ENCODE peak calls at places on chromosomes 16 and 17, in five cellular contexts. X is HCT116, S is prostate gland, G is breast epithelium, M is stomach. C is an unnamed sample.

GRCh38 chr16:24609740-24610420 is 70.5 kb downstream of the RBBP6 start:
- DNase-seq in S (peak), M (peak), G (peak), X (no peak), C (peak)

GRCh38 chr16:86029131-86029741 is 130.3 kb downstream of the IRF8 start:
- DNase-seq in X (no peak), S (no peak), M (peak), G (peak), C (no peak)

GRCh38 chr17:1179635-1180433 is at the start of gene ABR:
- DNase-seq in X (no peak), G (no peak), M (peak), S (peak), C (peak)

GRCh38 chr17:10125761-10126553 is 72.4 kb downstream of the GAS7 start:
- DNase-seq in X (no peak), S (no peak), G (no peak), M (no peak), C (no peak)

GRCh38 chr17:12431188-12431587 is 234.5 kb upstream of the MYOCD start:
- DNase-seq in M (no peak), S (no peak), G (no peak), X (no peak), C (no peak)

GRCh38 chr17:1362065-1362848 is 37.8 kb downstream of the YWHAE start:
- DNase-seq in S (no peak), M (no peak), X (no peak), G (no peak), C (no peak)

GRCh38 chr17:17540278-17540906 is 44.2 kb upstream of the RASD1 start:
- DNase-seq in X (no peak), G (no peak), S (no peak), M (no peak), C (no peak)

GRCh38 chr16:89485701-89486246 is 4.6 kb downstream of the ANKRD11 start:
- DNase-seq in M (no peak), S (no peak), X (no peak), G (no peak), C (no peak)

GRCh38 chr16:85058909-85059308 is 31.3 kb downstream of the KIAA0513 start:
- DNase-seq in M (no peak), S (no peak), G (no peak), X (no peak), C (no peak)

GRCh38 chr16:24328835-24329418 is 72.8 kb downstream of the CACNG3 start:
- DNase-seq in G (no peak), S (no peak), X (no peak), M (no peak), C (no peak)

GRCh38 chr17:79548116-79548515 is 62.7 kb downstream of the RBFOX3 start:
- DNase-seq in G (no peak), S (no peak), M (no peak), X (no peak), C (no peak)

GRCh38 chr16:27259710-27260109 is 8.9 kb downstream of the NSMCE1 start:
- DNase-seq in S (no peak), M (no peak), X (no peak), G (no peak), C (no peak)

GRCh38 chr17:82384730-82385429 is 13.3 kb downstream of the UTS2R start:
- DNase-seq in G (peak), M (peak), S (peak), X (no peak), C (no peak)

GRCh38 chr17:31052187-31052889 is 42.4 kb upstream of the NF1 start:
- DNase-seq in X (peak), S (peak), M (no peak), G (no peak), C (no peak)

GRCh38 chr16:14042706-14043105 is 28.4 kb upstream of the MRTFB start:
- DNase-seq in X (no peak), M (no peak), G (no peak), S (no peak), C (no peak)

GRCh38 chr16:67246081-67246944 is 968 bp downstream of the FHOD1 start:
- DNase-seq in S (peak), G (peak), M (peak), X (peak), C (peak)

GRCh38 chr17:17942846-17943245 is 29.4 kb downstream of the TOM1L2 start:
- DNase-seq in S (no peak), G (no peak), M (no peak), X (no peak), C (no peak)

GRCh38 chr16:50833929-50834328 is 92.0 kb downstream of the CYLD start:
- DNase-seq in X (no peak), S (no peak), G (no peak), M (no peak), C (no peak)

GRCh38 chr16:49822649-49823370 is 33.1 kb downstream of the ZNF423 start:
- DNase-seq in X (no peak), M (no peak), G (no peak), S (no peak), C (no peak)

GRCh38 chr17:43645765-43646481 is 15.8 kb downstream of the MEOX1 start:
- DNase-seq in M (peak), S (no peak), X (no peak), G (peak), C (no peak)

GRCh38 chr17:49556183-49556943 is 19.3 kb upstream of the NXPH3 start:
- DNase-seq in G (peak), S (peak), X (peak), M (peak), C (peak)

GRCh38 chr16:25012525-25012991 is 2.6 kb downstream of the ARHGAP17 start:
- DNase-seq in X (no peak), M (no peak), S (no peak), G (no peak), C (no peak)

GRCh38 chr17:20206068-20206467 is 196.9 kb downstream of the SPECC1 start:
- DNase-seq in S (peak), X (no peak), G (no peak), M (no peak), C (no peak)

GRCh38 chr16:72829846-72830620 is 217.9 kb downstream of the ZFHX3 start:
- DNase-seq in X (no peak), S (no peak), G (no peak), M (no peak), C (no peak)

GRCh38 chr16:4942481-4942880 is 5.5 kb upstream of the PPL start:
- DNase-seq in M (no peak), G (no peak), S (no peak), X (no peak), C (no peak)

GRCh38 chr17:81578561-81579225 is 26.5 kb upstream of the FAAP100 start:
- DNase-seq in S (no peak), G (no peak), X (no peak), M (no peak), C (no peak)

GRCh38 chr16:68384293-68385255 is 63.7 kb downstream of the SMPD3 start:
- DNase-seq in S (no peak), G (no peak), M (no peak), X (no peak), C (no peak)

GRCh38 chr17:63476857-63477470 is at the start of gene ACE:
- DNase-seq in G (no peak), M (peak), X (no peak), S (peak), C (peak)

GRCh38 chr17:39926588-39927100 is 757 bp downstream of the ORMDL3 start:
- DNase-seq in X (no peak), S (no peak), M (peak), G (no peak), C (peak)

GRCh38 chr16:15879255-15879804 is 9.1 kb downstream of the CEP20 start:
- DNase-seq in M (no peak), G (no peak), X (no peak), S (no peak), C (no peak)

GRCh38 chr16:3292604-3293003 is 9.3 kb downstream of the ZNF263 start:
- DNase-seq in M (no peak), G (no peak), S (no peak), X (no peak), C (no peak)

GRCh38 chr16:57686577-57686976 is 8.0 kb upstream of the DRC7 start:
- DNase-seq in G (no peak), X (no peak), S (no peak), M (no peak), C (no peak)

GRCh38 chr16:49644143-49644460 is 211.8 kb downstream of the ZNF423 start:
- DNase-seq in G (no peak), M (no peak), S (no peak), X (no peak), C (no peak)

GRCh38 chr16:523097-523741 is 4.3 kb upstream of the CAPN15 start:
- DNase-seq in M (no peak), S (no peak), G (no peak), X (no peak), C (no peak)

GRCh38 chr16:522320-523096 is 5.0 kb upstream of the CAPN15 start:
- DNase-seq in X (no peak), S (no peak), M (no peak), G (no peak), C (no peak)

GRCh38 chr16:520847-521246 is 6.7 kb upstream of the CAPN15 start:
- DNase-seq in G (no peak), X (no peak), M (no peak), S (no peak), C (no peak)

GRCh38 chr16:519841-520687 is 7.4 kb upstream of the CAPN15 start:
- DNase-seq in S (no peak), X (no peak), G (no peak), M (no peak), C (no peak)

DNA sequence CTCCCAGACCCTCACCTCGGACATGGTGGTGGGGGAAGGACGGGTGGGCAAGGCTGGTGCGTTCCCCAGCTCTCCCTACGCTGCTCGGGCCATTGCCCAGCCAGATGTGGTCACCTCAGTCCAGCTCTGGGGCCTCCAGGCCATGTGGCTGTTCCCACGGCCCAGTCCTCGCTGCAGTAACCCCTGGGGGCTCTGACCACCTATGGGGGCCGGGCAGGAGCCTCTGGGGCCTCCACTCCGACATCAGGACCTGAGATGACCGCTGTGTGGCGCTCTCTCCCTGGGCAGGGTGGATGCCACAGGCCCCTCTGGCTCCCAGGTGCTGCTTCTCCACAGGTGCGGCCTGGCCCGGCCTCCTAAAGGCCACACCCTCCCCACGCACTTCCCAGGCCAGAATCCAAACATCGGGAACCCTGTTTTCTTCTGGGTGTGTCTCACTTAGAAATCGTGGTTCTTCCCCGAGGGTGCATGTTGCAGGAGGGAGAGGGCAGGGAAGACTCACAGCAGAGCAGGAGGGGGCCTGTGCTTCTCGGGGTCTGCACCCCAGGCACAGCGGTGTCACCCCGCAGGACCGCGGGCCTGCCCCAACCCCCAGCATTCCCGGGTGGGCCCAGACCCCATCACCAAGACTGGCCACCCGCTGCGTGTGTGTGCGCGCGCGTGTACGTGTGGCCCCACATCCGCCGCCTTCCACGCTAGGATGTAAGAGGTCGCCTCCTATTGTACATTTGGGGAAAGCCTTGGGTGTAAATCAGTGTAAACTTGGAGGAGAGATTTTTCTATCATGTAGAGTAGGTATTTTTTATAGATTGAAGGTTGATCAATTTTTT is 5.9 kb upstream of the CAPN15 start:
- DNase-seq in S (no peak), G (no peak), X (no peak), M (peak), C (no peak)
- TF ChIP-seq POLR2A in S (no peak), G (no peak), X (no peak), M (no peak), C (no peak)

DNA sequence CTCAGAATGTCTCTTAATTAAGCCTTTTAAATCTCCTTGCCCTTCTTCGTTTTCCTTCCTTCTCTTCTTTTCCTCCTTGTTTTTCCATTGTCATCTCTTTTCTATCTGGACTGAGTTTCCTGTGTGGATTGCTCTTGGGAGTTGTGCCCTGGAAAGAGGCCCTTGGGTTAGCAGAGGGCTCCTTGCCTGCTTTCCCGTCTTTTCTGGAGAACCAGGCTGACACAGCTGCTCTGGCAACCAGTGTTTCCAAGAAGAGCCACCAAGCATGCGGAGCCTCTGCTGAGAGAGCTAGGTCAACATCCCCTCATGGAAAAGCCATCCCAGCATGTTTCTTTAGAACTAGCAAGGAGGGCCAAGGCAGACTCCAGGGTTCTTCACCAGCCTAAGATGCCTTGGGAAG is 75.4 kb downstream of the HLF start:
- DNase-seq in X (no peak), G (no peak), M (no peak), S (no peak), C (no peak)
- TF ChIP-seq POLR2AphosphoS5 in X (no peak), G (no peak), M (no peak), S (no peak), C (no peak)

DNA sequence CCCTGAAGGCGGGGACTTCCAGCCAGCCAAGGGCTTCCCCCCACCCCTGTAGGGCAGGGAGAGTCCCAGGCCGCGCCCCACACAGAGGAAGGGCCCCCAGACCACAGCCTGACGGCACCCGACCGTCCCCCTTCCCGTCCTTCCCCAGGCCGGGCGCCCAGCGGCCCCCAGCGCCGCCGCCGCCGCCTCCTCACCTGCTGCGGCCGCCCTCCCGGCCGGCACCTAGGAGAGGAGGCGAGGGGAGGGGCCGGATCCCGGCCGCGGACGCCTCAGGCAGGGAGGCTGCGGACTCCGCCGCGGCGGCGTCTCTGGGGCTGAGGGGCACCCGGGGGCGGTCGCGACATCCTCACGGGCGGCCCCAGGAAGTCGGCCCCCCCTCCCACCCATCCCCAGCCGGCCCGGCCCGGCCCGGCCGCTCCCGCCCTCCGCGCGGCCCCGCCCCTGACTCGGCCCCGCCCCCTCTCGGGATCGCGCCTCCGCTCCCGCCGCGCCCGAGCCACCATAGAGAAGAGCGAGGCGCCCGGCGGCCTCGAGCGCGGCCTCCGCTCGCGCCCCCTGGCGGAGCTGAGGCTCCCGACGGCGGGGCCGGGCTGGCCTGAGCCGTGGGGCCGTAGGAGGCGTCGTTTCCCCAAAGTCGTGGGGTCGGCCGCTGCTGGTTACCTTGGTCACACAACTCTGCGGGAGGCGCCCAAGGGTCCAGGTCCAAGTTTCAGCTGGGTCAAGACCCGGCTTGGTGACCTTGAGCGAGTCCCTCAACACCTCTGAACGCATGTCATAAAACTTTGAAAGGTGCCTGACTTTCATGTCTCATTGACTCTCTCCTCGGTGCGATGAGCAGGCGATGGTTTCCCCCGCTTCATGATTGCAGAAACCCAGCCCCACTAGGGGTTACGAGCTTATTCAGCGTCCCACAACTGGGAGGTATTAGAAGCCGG is 25.7 kb upstream of the RFFL start:
- DNase-seq in G (peak), M (peak), X (peak), S (peak), C (peak)
- TF ChIP-seq POLR2A in G (no peak), M (no peak), X (no peak), S (peak), C (peak)

DNA sequence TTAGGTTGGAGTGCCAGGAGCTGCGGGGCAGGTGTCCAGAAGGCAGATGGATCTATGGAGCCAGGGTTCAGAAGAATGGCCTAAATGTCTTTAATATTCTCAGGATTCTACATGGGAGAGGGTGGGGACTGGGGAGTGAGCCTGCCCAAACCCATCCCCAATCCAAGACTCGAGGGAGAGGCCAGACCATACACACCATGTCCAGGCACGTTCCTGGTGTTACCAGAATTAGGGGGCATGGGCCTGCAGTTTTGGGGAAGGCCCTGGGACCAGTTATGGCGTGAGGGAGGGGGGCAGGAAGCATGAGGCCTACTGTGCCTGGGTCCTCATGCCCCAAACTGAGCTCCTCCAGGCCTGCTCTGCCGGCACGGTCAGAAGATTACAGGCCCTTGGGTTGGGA is 1.9 kb downstream of the TAX1BP3 start:
- DNase-seq in M (no peak), X (no peak), G (no peak), S (peak), C (no peak)
- TF ChIP-seq POLR2AphosphoS5 in M (no peak), X (peak), G (no peak), S (no peak), C (no peak)

GRCh38 chr17:76710863-76711611 is at the start of gene MXRA7:
- DNase-seq in S (peak), X (no peak), G (no peak), M (peak), C (peak)
- TF ChIP-seq POLR2A in S (no peak), X (peak), G (no peak), M (no peak), C (no peak)

DNA sequence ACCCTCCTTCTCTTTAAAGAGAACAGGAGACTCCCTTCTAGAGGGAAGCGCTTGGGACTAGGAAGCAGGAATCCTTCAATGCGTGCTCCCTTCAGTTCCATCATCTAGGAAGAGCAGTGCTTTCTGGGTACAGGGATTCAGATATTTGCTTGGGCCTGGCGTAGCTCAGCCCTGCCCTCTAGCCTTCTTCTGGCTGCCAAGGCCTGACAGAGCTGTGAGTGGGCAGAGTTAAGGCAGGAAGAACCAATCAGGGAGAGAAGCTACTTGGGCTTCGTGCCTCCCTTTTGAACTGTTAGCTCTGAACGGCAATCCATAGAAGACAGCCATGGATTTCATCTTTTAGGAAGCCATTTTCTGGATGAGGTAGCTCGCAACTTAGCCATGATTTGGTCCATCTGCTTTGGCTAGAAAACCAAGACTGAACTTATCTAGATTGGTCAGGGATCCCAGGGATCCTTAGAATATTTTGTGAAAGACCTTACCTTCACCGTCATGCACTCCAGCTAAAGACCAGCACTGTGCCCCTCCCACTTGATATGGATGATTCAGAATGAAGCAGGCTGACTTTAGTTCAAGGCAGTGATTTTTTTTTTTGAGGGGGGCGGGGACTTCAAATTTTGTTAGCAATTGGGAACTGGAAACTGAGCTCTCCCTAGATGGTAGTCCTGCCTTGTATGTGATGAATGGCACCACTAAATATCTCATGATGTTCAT is 2.5 kb upstream of the CORO6 start:
- DNase-seq in G (no peak), X (peak), S (no peak), M (no peak), C (no peak)
- TF ChIP-seq POLR2AphosphoS5 in G (no peak), X (no peak), S (no peak), M (no peak), C (peak)

GRCh38 chr17:27630607-27631408 is at the start of gene LGALS9:
- DNase-seq in S (no peak), M (peak), G (no peak), X (no peak), C (no peak)
- TF ChIP-seq POLR2A in S (peak), M (peak), G (no peak), X (no peak), C (peak)

DNA sequence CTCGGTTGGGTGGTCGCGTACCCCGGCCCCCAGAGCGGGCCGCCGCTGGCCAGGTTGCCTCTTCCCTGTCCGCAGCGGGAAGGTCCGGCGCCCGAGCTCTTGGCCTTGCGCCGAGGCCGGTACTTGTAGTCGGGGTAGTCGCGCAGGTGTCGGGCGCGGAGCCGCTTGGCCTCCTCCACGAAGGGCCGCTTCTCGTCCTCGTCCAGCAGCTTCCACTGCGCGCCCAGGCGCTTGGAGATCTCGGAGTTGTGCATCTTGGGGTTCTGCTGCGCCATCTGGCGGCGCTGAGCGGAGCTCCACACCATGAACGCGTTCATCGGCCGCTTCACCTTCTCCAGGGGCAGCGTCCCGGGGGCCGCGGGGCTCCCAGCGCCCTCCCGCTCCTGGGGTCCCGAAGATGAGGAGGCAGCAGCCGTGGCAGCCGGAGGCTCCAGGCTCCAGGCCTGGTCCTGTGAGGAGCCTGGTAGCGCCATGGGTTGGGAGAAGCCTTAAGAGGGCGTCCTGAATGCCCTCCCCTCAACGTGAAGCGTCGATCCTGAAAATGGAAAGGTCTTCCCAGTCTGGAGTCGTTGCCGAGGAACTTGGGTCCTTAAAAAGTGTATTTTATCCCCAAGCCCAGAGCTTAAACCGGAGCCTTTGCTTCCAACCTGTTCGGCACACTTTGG is 558 bp downstream of the SOX15 start:
- DNase-seq in X (no peak), S (peak), M (peak), G (peak), C (peak)
- TF ChIP-seq POLR2AphosphoS5 in X (no peak), S (peak), M (peak), G (peak), C (no peak)

C was measured in GM12891.